ENCODE peak calls at places on chromosomes 11 and 22, in four cellular contexts. E, K, W and F are unnamed samples.

GRCh38 chr11:92880391-92880790 is 89.1 kb upstream of the MTNR1B start:
- DNase-seq in E (no peak), K (no peak), W (no peak), F (no peak)

GRCh38 chr11:19742595-19743292 is 30.1 kb downstream of the NAV2 start:
- DNase-seq in E (peak; percentile 41), K (no peak), W (peak; percentile 49), F (peak; percentile 11)

GRCh38 chr11:76919887-76920746 is 59.4 kb downstream of the ACER3 start:
- DNase-seq in E (peak; percentile 61), K (peak; percentile 43), W (no peak), F (peak; percentile 18)

GRCh38 chr22:46504586-46504985 is 32.8 kb downstream of the CELSR1 start:
- DNase-seq in E (no peak), K (no peak), W (no peak), F (no peak)

GRCh38 chr11:14067686-14068085 is 105.2 kb downstream of the SPON1 start:
- DNase-seq in E (no peak), K (no peak), W (no peak), F (no peak)

GRCh38 chr11:131514062-131514461 is 143.6 kb downstream of the NTM start:
- DNase-seq in E (no peak), K (no peak), W (no peak), F (no peak)

GRCh38 chr11:6433998-6434650 is 6.7 kb downstream of the HPX start:
- DNase-seq in E (no peak), K (no peak), W (no peak), F (no peak)

GRCh38 chr11:21811572-21811971 is 381.3 kb upstream of the ANO5 start:
- DNase-seq in E (no peak), K (no peak), W (no peak), F (no peak)

GRCh38 chr11:7004482-7004881 is 15.7 kb downstream of the ZNF214 start:
- DNase-seq in E (no peak), K (no peak), W (no peak), F (no peak)

GRCh38 chr11:62546937-62547625 is 475 bp upstream of the AHNAK start:
- DNase-seq in E (no peak), K (no peak), W (no peak), F (no peak)

GRCh38 chr11:72724851-72725730 is 27.1 kb downstream of the ARAP1 start:
- DNase-seq in E (peak; percentile 75), K (no peak), W (no peak), F (peak; percentile 63)

GRCh38 chr11:14789879-14790484 is 102.0 kb downstream of the CYP2R1 start:
- DNase-seq in E (no peak), K (no peak), W (no peak), F (no peak)

GRCh38 chr11:57342702-57343101 is 4.5 kb downstream of the P2RX3 start:
- DNase-seq in E (no peak), K (no peak), W (no peak), F (no peak)

GRCh38 chr11:130390071-130390758 is 38.2 kb downstream of the ADAMTS8 start:
- DNase-seq in E (no peak), K (no peak), W (no peak), F (no peak)

GRCh38 chr11:44701276-44701675 is 25.5 kb upstream of the TSPAN18 start:
- DNase-seq in E (no peak), K (no peak), W (no peak), F (no peak)

GRCh38 chr22:30877662-30878515 is 90.7 kb downstream of the MORC2 start:
- DNase-seq in E (no peak), K (no peak), W (no peak), F (no peak)

GRCh38 chr11:69403556-69404215 is 77.8 kb upstream of the LINC01488 start:
- DNase-seq in E (no peak), K (no peak), W (no peak), F (no peak)

GRCh38 chr11:61071208-61071681 is 31.0 kb upstream of the CD5 start:
- DNase-seq in E (no peak), K (no peak), W (no peak), F (peak; percentile 69)

GRCh38 chr11:2258501-2259465 is 11.6 kb downstream of the ASCL2 start:
- DNase-seq in E (no peak), K (no peak), W (no peak), F (no peak)

GRCh38 chr22:29609139-29609538 is 5.7 kb downstream of the NF2 start:
- DNase-seq in E (no peak), K (no peak), W (no peak), F (no peak)

GRCh38 chr11:123429851-123430735 is at the start of gene GRAMD1B:
- DNase-seq in E (no peak), K (no peak), W (peak; percentile 54), F (peak; percentile 82)
- TF ChIP-seq POLR2A in E (no peak), K (no peak), W (no peak), F (no peak)

GRCh38 chr11:124754309-124754708 is 2.3 kb upstream of the VSIG2 start:
- DNase-seq in E (no peak), K (no peak), W (no peak), F (no peak)

GRCh38 chr11:124753207-124753606 is 1.2 kb upstream of the VSIG2 start:
- DNase-seq in E (no peak), K (no peak), W (no peak), F (no peak)

GRCh38 chr11:124754710-124755109 is 2.7 kb upstream of the VSIG2 start:
- DNase-seq in E (no peak), K (no peak), W (no peak), F (no peak)

GRCh38 chr11:124752471-124753100 is 531 bp upstream of the VSIG2 start:
- DNase-seq in E (no peak), K (no peak), W (no peak), F (no peak)

DNA sequence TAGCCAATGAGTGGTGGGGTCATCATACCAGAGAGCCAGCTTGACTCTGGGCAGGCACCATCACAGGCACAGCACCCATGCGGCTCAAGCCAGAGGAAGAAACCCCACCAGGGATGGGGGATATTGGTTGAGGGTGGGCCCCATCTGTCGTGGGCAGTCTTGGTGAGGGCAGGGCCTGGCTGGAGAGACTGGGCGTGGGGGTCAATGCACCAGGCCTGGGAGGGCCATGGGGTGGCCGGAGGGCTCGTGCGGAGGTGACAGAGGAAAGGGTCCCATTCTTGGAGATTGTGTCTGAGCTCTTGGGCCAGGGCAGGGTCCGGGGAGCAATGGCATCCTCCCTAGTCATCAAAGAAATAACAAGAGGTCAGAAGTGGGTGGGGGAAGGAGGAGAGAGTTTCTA is 1.6 kb upstream of the VSIG2 start:
- DNase-seq in E (no peak), K (no peak), W (no peak), F (no peak)
- TF ChIP-seq TAF1 in E (no peak), K (no peak), W (no peak), F (no peak)

DNA sequence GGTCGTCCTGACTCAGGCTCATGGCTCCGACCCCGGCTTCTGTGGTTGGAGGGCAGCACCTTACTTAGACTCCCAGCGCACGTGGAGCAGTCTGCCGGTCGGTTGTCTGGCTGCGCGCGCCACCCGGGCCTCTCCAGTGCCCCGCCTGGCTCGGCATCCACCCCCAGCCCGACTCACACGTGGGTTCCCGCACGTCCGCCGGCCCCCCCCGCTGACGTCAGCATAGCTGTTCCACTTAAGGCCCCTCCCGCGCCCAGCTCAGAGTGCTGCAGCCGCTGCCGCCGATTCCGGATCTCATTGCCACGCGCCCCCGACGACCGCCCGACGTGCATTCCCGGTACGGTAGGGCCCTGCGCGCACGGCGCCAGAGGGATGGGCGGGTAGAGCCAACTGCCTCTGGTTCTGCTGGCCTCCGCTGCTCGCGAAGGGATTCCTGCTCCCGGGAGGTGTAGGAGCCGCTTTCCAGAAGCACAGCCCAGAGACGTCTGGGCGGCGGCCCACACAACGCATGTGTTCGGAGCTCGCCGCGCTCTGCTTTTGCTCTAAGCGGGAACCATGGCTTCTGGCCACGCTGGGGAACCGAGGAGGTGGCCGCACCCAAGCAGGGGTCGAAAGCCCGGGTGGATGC is at the start of gene LDHA:
- DNase-seq in E (peak; percentile 96), K (peak; percentile 80), W (peak; percentile 66), F (peak; percentile 87)
- TF ChIP-seq POLR2AphosphoS5 in E (peak; percentile 95), K (peak; percentile 99), W (peak; percentile 83), F (peak; percentile 99)

GRCh38 chr11:111841370-111842053 is 29.9 kb downstream of the ALG9 start:
- DNase-seq in E (peak; percentile 67), K (peak; percentile 48), W (peak; percentile 46), F (peak; percentile 43)
- TF ChIP-seq POLR2A in E (no peak), K (no peak), W (no peak), F (no peak)

GRCh38 chr11:102306048-102306575 is 11.2 kb upstream of the BIRC3 start:
- DNase-seq in E (no peak), K (no peak), W (no peak), F (no peak)
- TF ChIP-seq TAF1 in E (no peak), K (no peak), W (no peak), F (no peak)

GRCh38 chr11:83746921-83747585 is 460.9 kb upstream of the CCDC90B start:
- DNase-seq in E (no peak), K (no peak), W (no peak), F (no peak)
- TF ChIP-seq POLR2AphosphoS5 in E (no peak), K (no peak), W (no peak), F (no peak)